ENCODE peak calls at places on chromosomes 12 and 14, in seven cellular contexts. M is NCI-H1417, A is NCI-H146, R is activated gamma-delta T cell treated with Interleukin-2 at 50 U/mL for 16 hours, S is WERI-Rb-1, F is HEK293T, L is ureter. Q is an unnamed sample.

GRCh38 chr12:43210437-43211197 is 341.4 kb downstream of the ADAMTS20 start:
- DNase-seq in L (no peak), A (no peak), R (no peak), S (no peak), F (no peak), M (no peak), Q (peak; percentile 74)

GRCh38 chr12:28874758-28875157 is 274.3 kb upstream of the FAR2 start:
- DNase-seq in R (no peak), L (no peak), A (no peak), S (no peak), M (no peak), F (no peak), Q (no peak)

GRCh38 chr14:76775159-76775694 is 14.0 kb downstream of the VASH1 start:
- DNase-seq in A (no peak), F (no peak), R (no peak), L (no peak), S (no peak), M (no peak), Q (no peak)

GRCh38 chr14:21317433-21317832 is 37.5 kb downstream of the RPGRIP1 start:
- DNase-seq in R (no peak), F (no peak), L (no peak), S (no peak), A (no peak), M (no peak), Q (no peak)

GRCh38 chr12:96210376-96211055 is 16.3 kb downstream of the ELK3 start:
- DNase-seq in S (no peak), M (no peak), R (peak; percentile 21), L (no peak), F (no peak), A (no peak), Q (no peak)

GRCh38 chr12:25020621-25021243 is 71.8 kb upstream of the BCAT1 start:
- DNase-seq in F (no peak), A (no peak), M (no peak), S (no peak), R (no peak), L (no peak), Q (no peak)

GRCh38 chr14:102086346-102086971 is 385 bp downstream of the HSP90AA1 start:
- DNase-seq in S (no peak), R (peak; percentile 55), M (peak; percentile 81), L (no peak), A (peak; percentile 49), F (peak; percentile 42), Q (peak; percentile 73)

GRCh38 chr14:105214324-105214915 is 33.3 kb upstream of the NUDT14 start:
- DNase-seq in A (no peak), M (no peak), S (no peak), L (no peak), R (no peak), F (no peak), Q (no peak)

GRCh38 chr12:132776816-132777568 is 15.4 kb upstream of the ANKLE2 start:
- DNase-seq in S (no peak), M (no peak), R (no peak), L (peak; percentile 62), F (no peak), A (no peak), Q (no peak)

GRCh38 chr14:48086516-48086915 is 411.1 kb upstream of the MDGA2 start:
- DNase-seq in A (no peak), L (no peak), M (no peak), S (no peak), R (no peak), F (no peak), Q (no peak)

GRCh38 chr12:82964446-82964845 is 277.7 kb downstream of the TMTC2 start:
- DNase-seq in R (no peak), F (no peak), A (peak; percentile 36), S (no peak), M (peak; percentile 11), L (no peak), Q (no peak)

GRCh38 chr12:89069431-89069830 is 282.9 kb downstream of the DUSP6 start:
- DNase-seq in M (no peak), R (no peak), A (no peak), L (no peak), F (no peak), S (no peak), Q (no peak)

GRCh38 chr12:50642035-50642451 is 121.9 kb upstream of the ATF1 start:
- DNase-seq in F (no peak), R (no peak), M (no peak), S (no peak), A (no peak), L (no peak), Q (peak; percentile 66)

GRCh38 chr12:1934831-1935230 is 16.4 kb upstream of the CACNA2D4 start:
- DNase-seq in A (no peak), F (no peak), R (no peak), L (peak; percentile 14), M (no peak), S (no peak), Q (no peak)

GRCh38 chr14:53640695-53641094 is 315.9 kb downstream of the BMP4 start:
- DNase-seq in S (no peak), A (no peak), M (no peak), L (no peak), F (no peak), R (no peak), Q (peak; percentile 28)

GRCh38 chr14:82879949-82880535 is 1346.4 kb upstream of the SEL1L start:
- DNase-seq in L (no peak), R (no peak), A (no peak), M (no peak), S (no peak), F (no peak), Q (no peak)

GRCh38 chr12:70393787-70394519 is 27.9 kb downstream of the KCNMB4 start:
- DNase-seq in L (no peak), R (no peak), M (no peak), S (no peak), A (no peak), F (no peak), Q (peak; percentile 27)

GRCh38 chr12:19841451-19841850 is 402.2 kb downstream of the AEBP2 start:
- DNase-seq in S (no peak), L (no peak), M (no peak), A (no peak), F (no peak), R (no peak), Q (no peak)

GRCh38 chr14:80269338-80269935 is 58.1 kb upstream of the DIO2 start:
- DNase-seq in A (no peak), S (no peak), M (no peak), F (no peak), R (no peak), L (no peak), Q (no peak)

GRCh38 chr14:37992489-37992888 is 215.2 kb upstream of the SSTR1 start:
- DNase-seq in F (no peak), M (no peak), S (peak; percentile 33), R (no peak), L (no peak), A (peak; percentile 18), Q (no peak)

GRCh38 chr12:131018221-131018620 is 64.5 kb downstream of the ADGRD1 start:
- DNase-seq in F (no peak), L (no peak), S (no peak), M (no peak), A (no peak), R (no peak), Q (no peak)

GRCh38 chr14:67837011-67837624 is 17.5 kb downstream of the RAD51B start:
- DNase-seq in F (peak; percentile 18), S (peak; percentile 60), A (peak; percentile 55), M (peak; percentile 39), L (no peak), R (peak; percentile 53), Q (peak; percentile 59)

GRCh38 chr12:131852551-131853299 is 24.5 kb downstream of the MMP17 start:
- DNase-seq in M (no peak), A (no peak), R (no peak), S (peak; percentile 57), L (no peak), F (no peak), Q (peak; percentile 73)

GRCh38 chr14:57822081-57822480 is 43.8 kb downstream of the SLC35F4 start:
- DNase-seq in L (no peak), S (no peak), A (no peak), F (no peak), M (no peak), R (no peak), Q (no peak)

GRCh38 chr12:67474934-67475620 is 173.5 kb upstream of the DYRK2 start:
- DNase-seq in R (no peak), F (no peak), S (no peak), M (no peak), A (no peak), L (no peak), Q (no peak)

GRCh38 chr14:90491221-90491867 is 94.5 kb downstream of the CALM1 start:
- DNase-seq in M (peak; percentile 17), R (no peak), A (no peak), F (no peak), L (peak; percentile 54), S (no peak), Q (peak; percentile 58)

GRCh38 chr14:96501383-96501745 is 818 bp upstream of the PAPOLA start:
- DNase-seq in M (no peak), R (no peak), S (no peak), L (no peak), F (no peak), A (no peak), Q (no peak)

GRCh38 chr14:69005432-69006148 is 26.5 kb upstream of the ACTN1 start:
- DNase-seq in A (peak; percentile 43), R (no peak), L (peak; percentile 63), F (no peak), M (peak; percentile 7), S (no peak), Q (peak; percentile 93)

GRCh38 chr12:54984602-54985376 is at the start of gene TESPA1:
- DNase-seq in F (no peak), A (no peak), M (no peak), R (peak; percentile 88), S (no peak), L (peak; percentile 58), Q (peak; percentile 58)

GRCh38 chr14:76698631-76699030 is 62.6 kb upstream of the VASH1 start:
- DNase-seq in M (no peak), S (no peak), F (no peak), A (no peak), L (peak; percentile 14), R (no peak), Q (no peak)

GRCh38 chr12:95126076-95126475 is 52.7 kb upstream of the NR2C1 start:
- DNase-seq in A (no peak), L (no peak), S (no peak), R (no peak), F (no peak), M (no peak), Q (no peak)

GRCh38 chr12:93500201-93500600 is 32.9 kb downstream of the MRPL42 start:
- DNase-seq in R (no peak), M (no peak), L (no peak), S (no peak), F (no peak), A (no peak), Q (no peak)

GRCh38 chr14:72808564-72808963 is 85.3 kb downstream of the DPF3 start:
- DNase-seq in R (no peak), S (no peak), M (no peak), L (no peak), F (no peak), A (no peak), Q (no peak)

GRCh38 chr12:2750185-2750584 is 44.6 kb upstream of the FKBP4 start:
- DNase-seq in R (no peak), F (no peak), M (no peak), A (no peak), S (no peak), L (no peak), Q (no peak)

GRCh38 chr12:132187646-132188450 is 43.6 kb downstream of the NOC4L start:
- DNase-seq in L (no peak), M (no peak), R (no peak), A (no peak), F (no peak), S (no peak), Q (no peak)

GRCh38 chr12:101616027-101616494 is 21.3 kb downstream of the MYBPC1 start:
- DNase-seq in A (no peak), M (no peak), F (no peak), R (no peak), L (peak; percentile 50), S (no peak), Q (peak; percentile 8)

GRCh38 chr14:50955373-50956043 is 11.2 kb upstream of the PYGL start:
- DNase-seq in L (peak; percentile 82), S (peak; percentile 83), M (peak; percentile 62), R (no peak), F (peak; percentile 72), A (peak; percentile 74), Q (peak; percentile 96)